ENCODE peak calls at places on chromosomes 11 and 22, in ten cellular contexts. J is renal cortical epithelial cell; P is kidney glomerular epithelial cell; L is Daoy; Z is Ammon's horn; B is AG10803; K is activated naive CD8-positive, alpha-beta T cell treated with anti-CD3 and anti-CD28 coated beads for 36 hours; D is LHCN-M2; M is heart right ventricle; G is right cardiac atrium. O is an unnamed sample.

GRCh38 chr11:94897330-94897768 is 76.0 kb downstream of the CWC15 start:
- DNase-seq in J (peak), P (peak), L (peak), Z (peak), B (peak), K (no peak), D (peak), M (no peak), G (peak), O (no peak)

GRCh38 chr11:70500076-70500847 is 101.9 kb downstream of the CTTN start:
- DNase-seq in J (no peak), P (no peak), L (no peak), Z (no peak), B (no peak), K (no peak), D (no peak), M (no peak), G (peak), O (no peak)

GRCh38 chr22:47126344-47126811 is 363.9 kb downstream of the TBC1D22A start:
- DNase-seq in J (no peak), P (no peak), L (no peak), Z (no peak), B (no peak), K (no peak), D (no peak), M (no peak), G (peak), O (no peak)

GRCh38 chr22:33126881-33127280 is 68.7 kb upstream of the SYN3 start:
- DNase-seq in J (peak), P (no peak), L (peak), Z (peak), B (peak), K (no peak), D (no peak), M (no peak), G (no peak), O (no peak)

GRCh38 chr11:104570088-104570701 is 328.1 kb downstream of the CASP12 start:
- DNase-seq in J (peak), P (peak), L (no peak), Z (no peak), B (no peak), K (no peak), D (peak), M (no peak), G (no peak), O (no peak)

GRCh38 chr22:32354360-32355351 is 3.0 kb upstream of the RFPL3 start:
- DNase-seq in J (peak), P (peak), L (no peak), Z (no peak), B (peak), K (no peak), D (peak), M (no peak), G (no peak), O (no peak)

GRCh38 chr11:297666-298405 is 1.5 kb downstream of the IFITM5 start:
- DNase-seq in J (no peak), P (no peak), L (no peak), Z (no peak), B (peak), K (peak), D (no peak), M (no peak), G (peak), O (no peak)

GRCh38 chr11:71309181-71309580 is 56.8 kb upstream of the SHANK2 start:
- DNase-seq in J (no peak), P (no peak), L (no peak), Z (no peak), B (no peak), K (no peak), D (no peak), M (no peak), G (no peak), O (no peak)

GRCh38 chr11:2791521-2792375 is 92.0 kb upstream of the KCNQ1OT1 start:
- DNase-seq in J (no peak), P (no peak), L (no peak), Z (no peak), B (no peak), K (peak), D (no peak), M (peak), G (peak), O (no peak)

GRCh38 chr11:64052436-64052835 is 16.7 kb downstream of the FLRT1 start:
- DNase-seq in J (no peak), P (no peak), L (no peak), Z (no peak), B (no peak), K (no peak), D (no peak), M (no peak), G (no peak), O (no peak)

GRCh38 chr11:35151241-35151640 is 12.3 kb downstream of the CD44 start:
- DNase-seq in J (no peak), P (no peak), L (no peak), Z (no peak), B (peak), K (no peak), D (no peak), M (no peak), G (no peak), O (no peak)

GRCh38 chr11:91802475-91802874 is 422.1 kb upstream of the FAT3 start:
- DNase-seq in J (no peak), P (no peak), L (no peak), Z (no peak), B (no peak), K (no peak), D (no peak), M (no peak), G (no peak), O (no peak)

GRCh38 chr11:87897921-87898320 is 277.3 kb downstream of the RAB38 start:
- DNase-seq in J (no peak), P (no peak), L (no peak), Z (no peak), B (no peak), K (no peak), D (no peak), M (no peak), G (no peak), O (no peak)

GRCh38 chr11:117945047-117945820 is 16.0 kb upstream of the TMPRSS13 start:
- DNase-seq in J (no peak), P (no peak), L (no peak), Z (no peak), B (no peak), K (no peak), D (no peak), M (no peak), G (no peak), O (no peak)

GRCh38 chr11:45794169-45794568 is 10.8 kb upstream of the SLC35C1 start:
- DNase-seq in J (no peak), P (no peak), L (no peak), Z (no peak), B (no peak), K (no peak), D (no peak), M (no peak), G (no peak), O (no peak)

GRCh38 chr22:29689872-29690213 is 30.0 kb upstream of the CABP7 start:
- DNase-seq in J (peak), P (no peak), L (no peak), Z (peak), B (peak), K (peak), D (peak), M (peak), G (peak), O (no peak)

GRCh38 chr11:45089251-45089650 is 57.2 kb upstream of the PRDM11 start:
- DNase-seq in J (peak), P (peak), L (peak), Z (no peak), B (peak), K (no peak), D (peak), M (peak), G (peak), O (no peak)

GRCh38 chr11:96221244-96222070 is 121.5 kb downstream of the MAML2 start:
- DNase-seq in J (no peak), P (no peak), L (no peak), Z (no peak), B (no peak), K (no peak), D (no peak), M (no peak), G (no peak), O (no peak)